ENCODE peak calls at places on chromosomes 11 and 22, in five cellular contexts. T, R, D, M and P are unnamed samples.

GRCh38 chr11:62104816-62105610 is 18.8 kb upstream of the INCENP start:
- DNase-seq in T (no peak), R (peak), D (no peak), M (no peak), P (no peak)

GRCh38 chr11:119491753-119492455 is 68.9 kb upstream of the THY1 start:
- DNase-seq in T (no peak), R (no peak), D (no peak), M (no peak), P (no peak)

GRCh38 chr11:128201006-128201405 is 386.4 kb downstream of the ETS1 start:
- DNase-seq in T (no peak), R (no peak), D (no peak), M (no peak), P (no peak)

GRCh38 chr22:42418811-42419243 is 13.4 kb downstream of the NFAM1 start:
- DNase-seq in T (no peak), R (no peak), D (no peak), M (no peak), P (no peak)

GRCh38 chr11:65439331-65440181 is 17.0 kb downstream of the NEAT1 start:
- DNase-seq in T (no peak), R (peak), D (no peak), M (peak), P (no peak)

GRCh38 chr11:88175004-88175706 is at the start of gene RAB38:
- DNase-seq in T (peak), R (peak), D (peak), M (peak), P (peak)

GRCh38 chr11:123838659-123839058 is 32.5 kb upstream of the OR6M1 start:
- DNase-seq in T (peak), R (no peak), D (no peak), M (no peak), P (no peak)

GRCh38 chr11:125626381-125626950 is 1.5 kb downstream of the CHEK1 start:
- DNase-seq in T (no peak), R (no peak), D (peak), M (no peak), P (no peak)

GRCh38 chr22:40346178-40347064 is at the start of gene ADSL:
- DNase-seq in T (peak), R (peak), D (peak), M (peak), P (peak)

GRCh38 chr11:44632466-44633123 is 67.1 kb downstream of the CD82 start:
- DNase-seq in T (no peak), R (peak), D (peak), M (peak), P (no peak)

GRCh38 chr11:101586965-101587364 is 3.2 kb upstream of the TRPC6 start:
- DNase-seq in T (no peak), R (no peak), D (no peak), M (no peak), P (no peak)

GRCh38 chr11:40161855-40162410 is 1297.5 kb downstream of the LRRC4C start:
- DNase-seq in T (no peak), R (no peak), D (no peak), M (no peak), P (no peak)

GRCh38 chr11:116736763-116737162 is 36.0 kb downstream of the BUD13 start:
- DNase-seq in T (no peak), R (peak), D (no peak), M (no peak), P (no peak)

GRCh38 chr11:61911701-61912529 is 5.5 kb downstream of the RAB3IL1 start:
- DNase-seq in T (no peak), R (no peak), D (no peak), M (peak), P (no peak)

GRCh38 chr22:26785942-26786341 is 128.6 kb downstream of the MIAT start:
- DNase-seq in T (no peak), R (no peak), D (no peak), M (no peak), P (no peak)

GRCh38 chr11:69451289-69451688 is 30.2 kb upstream of the LINC01488 start:
- DNase-seq in T (no peak), R (no peak), D (no peak), M (no peak), P (no peak)

GRCh38 chr11:5737672-5738071 is 1.4 kb downstream of the OR56B1 start:
- DNase-seq in T (no peak), R (no peak), D (no peak), M (no peak), P (no peak)

GRCh38 chr11:2138075-2138435 is 1.1 kb downstream of the IGF2 start:
- DNase-seq in T (no peak), R (no peak), D (no peak), M (no peak), P (no peak)

GRCh38 chr22:49009359-49010063 is 818.2 kb downstream of the BRD1 start:
- DNase-seq in T (no peak), R (no peak), D (no peak), M (peak), P (no peak)

GRCh38 chr11:85811624-85812023 is 683 bp upstream of the SYTL2 start:
- DNase-seq in T (no peak), R (no peak), D (no peak), M (no peak), P (no peak)

GRCh38 chr11:85810871-85811611 is at the start of gene SYTL2:
- DNase-seq in T (peak), R (peak), D (peak), M (peak), P (peak)

GRCh38 chr11:85809191-85809590 is 1.8 kb downstream of the SYTL2 start:
- DNase-seq in T (no peak), R (no peak), D (peak), M (no peak), P (no peak)

GRCh38 chr11:85810521-85810870 is 445 bp downstream of the SYTL2 start:
- DNase-seq in T (no peak), R (no peak), D (no peak), M (no peak), P (no peak)

DNA sequence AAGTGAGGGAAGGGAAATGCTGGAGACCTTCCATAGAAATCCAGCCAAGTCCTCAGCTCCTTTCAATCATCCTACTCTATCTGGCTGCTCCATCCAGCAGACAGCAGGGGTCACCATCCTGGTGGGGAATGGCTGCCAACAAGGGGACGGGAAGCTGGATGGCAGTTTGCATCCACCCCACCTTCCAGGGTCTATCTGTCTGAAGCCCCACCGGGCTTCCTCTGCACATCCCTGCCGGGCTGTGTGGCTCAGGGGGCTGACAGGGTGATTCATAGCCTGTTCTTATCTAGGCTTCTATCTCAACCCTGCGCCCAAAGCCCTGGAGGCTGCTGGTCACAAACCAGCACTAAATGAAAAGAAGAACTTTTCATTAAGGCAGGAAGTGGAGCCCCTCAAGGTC is 1.1 kb downstream of the SYTL2 start:
- DNase-seq in T (no peak), R (no peak), D (no peak), M (no peak), P (peak)
- TF ChIP-seq CTCF in T (no peak), R (no peak), D (no peak), M (no peak), P (no peak)

GRCh38 chr11:47539681-47540039 is 13.3 kb downstream of the CELF1 start:
- DNase-seq in T (peak), R (no peak), D (no peak), M (no peak), P (no peak)
- TF ChIP-seq CTCF in T (no peak), R (no peak), D (no peak), M (no peak), P (no peak)

DNA sequence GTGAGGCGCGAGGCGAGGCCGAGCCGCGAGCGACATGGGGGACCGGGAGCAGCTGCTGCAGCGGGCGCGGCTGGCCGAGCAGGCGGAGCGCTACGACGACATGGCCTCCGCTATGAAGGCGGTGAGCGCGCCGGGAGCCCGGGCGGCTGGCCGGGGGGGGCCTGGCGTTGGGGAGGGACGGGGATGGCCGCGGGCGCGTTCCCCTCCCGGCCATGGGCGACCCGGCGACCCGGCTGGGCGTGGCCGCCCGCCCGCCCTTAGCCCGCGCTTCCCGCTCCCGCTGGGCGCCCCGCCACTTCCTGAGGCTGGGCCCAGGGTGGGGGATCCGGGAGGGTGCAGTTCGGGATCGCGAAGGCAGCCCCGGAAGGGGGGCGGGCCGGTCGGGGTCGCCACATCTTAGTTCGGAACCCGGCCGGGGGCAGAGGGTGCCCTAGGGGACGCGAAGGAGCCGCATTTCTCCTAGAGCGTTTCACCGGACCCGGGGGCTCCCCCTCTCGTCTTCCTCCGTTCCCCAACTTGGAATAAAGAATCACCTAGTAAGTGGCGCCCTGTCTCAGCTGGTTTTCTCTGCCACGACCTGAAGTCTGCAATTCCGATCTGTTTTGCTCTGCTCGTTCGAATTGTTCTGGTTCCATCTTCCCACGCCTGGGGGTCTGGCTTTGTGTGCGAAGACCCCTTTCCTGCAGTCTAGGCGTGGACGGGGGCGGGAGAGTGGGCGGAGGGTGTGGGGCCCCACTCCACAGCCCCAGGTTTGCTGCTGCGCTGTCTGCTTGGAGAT is 554 bp downstream of the YWHAH start:
- DNase-seq in T (peak), R (no peak), D (no peak), M (peak), P (no peak)
- TF ChIP-seq CTCF in T (no peak), R (no peak), D (no peak), M (no peak), P (no peak)

DNA sequence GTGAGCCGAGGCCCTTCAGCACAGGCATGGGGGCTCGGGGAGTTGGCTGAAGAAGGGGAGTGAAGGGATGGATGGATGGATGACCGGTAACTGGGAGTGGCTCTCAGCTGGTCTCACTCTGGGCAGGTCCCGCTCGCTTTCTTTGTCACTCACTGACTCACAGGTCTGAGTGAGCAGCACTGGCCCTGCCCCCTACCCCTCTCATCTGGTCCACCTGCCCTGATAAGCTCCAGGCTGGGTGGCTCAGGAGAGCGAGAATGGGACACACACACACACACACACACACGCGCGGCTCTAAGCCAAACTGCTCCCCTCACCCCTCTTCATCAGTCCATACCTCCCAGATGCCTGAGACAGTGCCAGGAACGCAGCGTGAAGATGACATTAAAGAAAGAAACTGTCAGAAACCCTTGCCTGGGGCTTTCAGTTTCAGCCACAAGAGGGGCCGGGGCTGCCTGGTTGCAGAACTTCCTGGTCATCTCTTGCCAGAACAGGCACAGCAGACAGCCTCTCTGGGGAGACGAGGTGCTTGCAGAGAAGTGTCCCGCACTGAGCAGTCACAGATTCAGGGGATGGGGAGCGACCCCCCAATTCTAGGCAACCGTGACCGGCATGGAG is 16.5 kb upstream of the SHISAL1 start:
- DNase-seq in T (no peak), R (no peak), D (peak), M (no peak), P (no peak)
- TF ChIP-seq CTCF in T (no peak), R (no peak), D (no peak), M (no peak), P (no peak)

DNA sequence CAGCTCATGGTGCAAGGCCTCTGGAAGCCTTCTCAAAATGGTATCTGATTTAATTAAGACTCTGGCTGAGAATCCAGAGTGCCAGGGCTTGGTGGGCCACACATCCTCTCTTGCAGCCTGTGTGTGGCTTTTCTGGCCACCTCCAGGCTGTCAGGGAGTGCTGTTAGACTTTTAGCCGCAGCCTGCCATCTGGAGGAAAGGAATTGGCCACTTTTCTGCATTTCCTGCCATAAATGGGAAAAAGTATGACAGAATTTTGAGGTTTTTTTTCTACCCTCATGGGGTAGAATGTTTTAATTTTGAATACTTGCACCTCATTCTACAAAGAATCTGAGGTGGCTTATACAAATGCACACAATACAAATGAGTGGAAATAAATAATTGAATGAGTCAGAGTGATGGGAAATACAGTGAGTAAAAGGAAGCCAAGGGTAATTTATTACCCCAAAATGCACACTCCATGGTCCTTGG is 218.4 kb downstream of the ADAMTS15 start:
- DNase-seq in T (no peak), R (peak), D (no peak), M (no peak), P (no peak)
- TF ChIP-seq CTCF in T (no peak), R (peak), D (no peak), M (no peak), P (no peak)

GRCh38 chr22:38184788-38185187 is 3.2 kb upstream of the PLA2G6 start:
- DNase-seq in T (no peak), R (no peak), D (no peak), M (no peak), P (no peak)

GRCh38 chr22:38177044-38177443 is 4.6 kb downstream of the PLA2G6 start:
- DNase-seq in T (no peak), R (no peak), D (no peak), M (no peak), P (peak)

GRCh38 chr22:38177926-38178604 is 3.6 kb downstream of the PLA2G6 start:
- DNase-seq in T (no peak), R (peak), D (no peak), M (peak), P (no peak)

GRCh38 chr22:38181453-38182200 is at the start of gene PLA2G6:
- DNase-seq in T (peak), R (peak), D (peak), M (peak), P (peak)

GRCh38 chr22:38180841-38181452 is 683 bp downstream of the PLA2G6 start:
- DNase-seq in T (no peak), R (peak), D (no peak), M (peak), P (no peak)
- TF ChIP-seq CTCF in T (no peak), R (no peak), D (no peak), M (no peak), P (no peak)

GRCh38 chr22:20530368-20531153 is 23.2 kb downstream of the MED15 start:
- DNase-seq in T (peak), R (no peak), D (no peak), M (no peak), P (no peak)
- TF ChIP-seq CTCF in T (no peak), R (no peak), D (no peak), M (no peak), P (no peak)

DNA sequence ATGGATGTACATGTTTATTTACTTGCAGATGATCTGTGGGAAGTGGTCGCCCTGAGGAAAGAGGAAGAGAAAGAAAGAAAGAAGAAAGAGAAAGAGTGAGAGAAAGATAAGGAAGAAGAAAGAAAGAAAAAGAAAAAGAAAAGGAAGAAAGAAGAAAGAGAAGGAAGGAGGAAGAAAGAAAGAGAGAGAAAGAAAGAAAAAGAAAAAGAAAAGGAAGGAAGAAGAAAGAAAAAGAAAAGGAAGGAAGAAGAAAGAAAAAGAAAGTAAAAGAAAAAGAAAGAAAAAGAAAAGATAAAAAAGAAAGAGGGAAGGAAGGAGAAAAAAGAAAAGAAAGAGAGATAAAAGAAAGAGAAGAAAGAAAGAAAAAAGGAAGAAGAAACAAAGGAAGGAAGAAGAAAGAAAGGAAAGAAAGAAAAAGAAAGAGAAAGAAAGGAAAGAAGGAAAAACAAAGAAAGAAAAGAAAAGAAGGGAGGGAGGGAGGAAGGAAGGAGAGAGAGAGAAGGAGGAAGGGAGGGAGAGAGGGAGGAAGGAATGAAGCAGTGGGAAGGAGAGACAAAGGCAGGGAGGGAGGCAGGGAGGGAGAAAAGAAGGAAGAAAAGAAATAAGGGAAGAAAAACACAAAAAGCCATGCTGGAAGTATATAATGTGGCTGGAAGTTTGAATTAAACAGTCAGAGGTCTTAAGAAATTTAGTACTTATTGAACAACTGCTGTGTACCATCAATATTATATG is 976.6 kb downstream of the FAM181B start:
- DNase-seq in T (no peak), R (no peak), D (no peak), M (no peak), P (no peak)
- TF ChIP-seq CTCF in T (no peak), R (no peak), D (no peak), M (no peak), P (no peak)